ENCODE peak calls at places on chromosomes 7 and 10, in eight cellular contexts. R, C, O, T, S, M, Q and V are unnamed samples.

GRCh38 chr10:78543749-78544446 is 510.2 kb downstream of the RPS24 start:
- DNase-seq in C (no peak), O (peak), T (peak), S (peak), R (no peak), Q (no peak), M (peak), V (peak)

GRCh38 chr10:36163827-36164226 is 521.7 kb upstream of the FZD8 start:
- DNase-seq in T (peak), Q (no peak), R (no peak), S (no peak), M (peak), C (no peak), O (peak), V (no peak)

GRCh38 chr10:116395223-116395985 is 32.2 kb upstream of the PNLIPRP3 start:
- DNase-seq in M (no peak), C (no peak), R (no peak), O (no peak), Q (no peak), T (no peak), S (no peak), V (no peak)

GRCh38 chr10:47051741-47052238 is 140.6 kb downstream of the PTPN20 start:
- DNase-seq in M (no peak), Q (no peak), S (no peak), C (no peak), R (no peak), T (no peak), O (no peak), V (no peak)

GRCh38 chr7:138868711-138869110 is 70.7 kb upstream of the ATP6V0A4 start:
- DNase-seq in Q (no peak), M (no peak), T (no peak), S (no peak), C (no peak), O (no peak), R (no peak), V (no peak)

GRCh38 chr10:86443069-86443468 is 76.5 kb upstream of the GRID1 start:
- DNase-seq in S (no peak), T (peak), R (no peak), C (no peak), Q (no peak), M (peak), O (peak), V (peak)

GRCh38 chr10:63260860-63261251 is 127.7 kb downstream of the NRBF2 start:
- DNase-seq in R (no peak), O (no peak), M (no peak), Q (no peak), S (no peak), C (no peak), T (no peak), V (no peak)

GRCh38 chr7:19020711-19021110 is 96.7 kb downstream of the TWIST1 start:
- DNase-seq in C (no peak), T (peak), M (no peak), S (no peak), O (no peak), Q (no peak), R (no peak), V (no peak)

GRCh38 chr7:47543056-47543455 is 38.9 kb downstream of the TNS3 start:
- DNase-seq in O (no peak), Q (no peak), M (no peak), R (no peak), S (no peak), C (no peak), T (no peak), V (no peak)

GRCh38 chr10:60496181-60496580 is 106.5 kb upstream of the ANK3 start:
- DNase-seq in R (no peak), C (no peak), T (peak), Q (no peak), M (peak), S (no peak), O (peak), V (peak)

GRCh38 chr7:98283127-98283886 is 1.8 kb downstream of the BRI3 start:
- DNase-seq in C (peak), S (peak), R (no peak), T (peak), M (peak), Q (no peak), O (peak), V (peak)

GRCh38 chr7:156554488-156554887 is 86.1 kb upstream of the RNF32 start:
- DNase-seq in C (no peak), R (no peak), M (no peak), Q (no peak), S (peak), O (no peak), T (no peak), V (no peak)

GRCh38 chr10:6108072-6108471 is 19.2 kb downstream of the RBM17 start:
- DNase-seq in S (no peak), T (no peak), M (no peak), Q (no peak), R (no peak), C (no peak), O (no peak), V (no peak)

GRCh38 chr10:122656308-122656705 is 43.3 kb downstream of the C10orf120 start:
- DNase-seq in R (no peak), M (no peak), O (no peak), S (no peak), C (no peak), T (peak), Q (no peak), V (peak)

GRCh38 chr10:13117842-13118783 is 18.1 kb downstream of the OPTN start:
- DNase-seq in C (no peak), Q (no peak), S (no peak), T (no peak), R (no peak), O (no peak), M (no peak), V (no peak)

GRCh38 chr7:156897673-156898072 is 4.7 kb upstream of the LMBR1 start:
- DNase-seq in O (peak), R (no peak), C (no peak), Q (no peak), T (peak), S (no peak), M (no peak), V (no peak)

GRCh38 chr7:149196705-149197171 is 1.4 kb downstream of the ZNF282 start:
- DNase-seq in R (no peak), C (no peak), T (peak), M (peak), S (no peak), Q (peak), O (no peak), V (peak)

GRCh38 chr7:149196151-149196704 is 882 bp downstream of the ZNF282 start:
- DNase-seq in Q (no peak), M (no peak), O (no peak), C (no peak), R (peak), T (no peak), S (no peak), V (no peak)

GRCh38 chr7:149197675-149198074 is 2.3 kb downstream of the ZNF282 start:
- DNase-seq in Q (no peak), R (no peak), M (no peak), S (no peak), C (no peak), T (no peak), O (no peak), V (no peak)

GRCh38 chr7:149194799-149195179 is 557 bp upstream of the ZNF282 start:
- DNase-seq in S (no peak), O (no peak), M (no peak), T (no peak), C (no peak), Q (no peak), R (no peak), V (no peak)

GRCh38 chr7:149195180-149196150 is at the start of gene ZNF282:
- DNase-seq in Q (peak), M (peak), C (peak), T (peak), S (peak), R (peak), O (peak), V (peak)
- TF ChIP-seq CTCF in Q (peak), M (peak), C (peak), T (peak), S (no peak), R (peak), O (peak), V (peak)

GRCh38 chr7:100465702-100466311 is 1.7 kb upstream of the SPACDR start:
- DNase-seq in C (peak), S (peak), O (peak), T (peak), M (peak), Q (peak), R (no peak), V (peak)
- TF ChIP-seq CTCF in C (peak), S (peak), O (peak), T (peak), M (peak), Q (peak), R (peak), V (peak)

DNA sequence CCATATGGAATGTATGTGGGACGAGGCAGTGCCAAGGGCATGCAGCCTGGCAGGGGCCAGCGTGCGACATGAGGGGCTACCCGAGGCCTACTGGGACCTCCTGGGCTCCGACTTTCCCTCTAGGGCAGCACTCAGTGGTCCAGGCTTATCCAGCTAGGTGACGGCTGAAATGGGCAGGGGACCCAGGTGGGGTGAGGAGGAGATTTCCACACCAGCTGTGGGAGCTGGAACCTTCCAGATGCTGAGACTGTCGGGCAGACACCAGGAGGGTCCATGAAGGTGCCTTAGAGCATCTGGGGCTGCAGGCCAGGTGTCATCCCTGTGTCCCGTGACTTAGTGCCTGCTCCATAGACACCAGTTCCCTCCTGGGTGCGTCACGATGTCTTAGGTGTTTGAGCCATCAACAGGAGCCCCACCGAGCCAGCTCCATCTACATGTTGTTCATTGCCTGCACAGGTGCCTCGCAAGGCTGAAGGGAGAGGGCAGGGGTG is 13.4 kb downstream of the ZNF316 start:
- DNase-seq in M (no peak), S (no peak), O (no peak), C (no peak), T (no peak), Q (no peak), R (no peak), V (no peak)
- TF ChIP-seq CTCF in M (no peak), S (no peak), O (no peak), C (no peak), T (no peak), Q (no peak), R (no peak), V (no peak)

DNA sequence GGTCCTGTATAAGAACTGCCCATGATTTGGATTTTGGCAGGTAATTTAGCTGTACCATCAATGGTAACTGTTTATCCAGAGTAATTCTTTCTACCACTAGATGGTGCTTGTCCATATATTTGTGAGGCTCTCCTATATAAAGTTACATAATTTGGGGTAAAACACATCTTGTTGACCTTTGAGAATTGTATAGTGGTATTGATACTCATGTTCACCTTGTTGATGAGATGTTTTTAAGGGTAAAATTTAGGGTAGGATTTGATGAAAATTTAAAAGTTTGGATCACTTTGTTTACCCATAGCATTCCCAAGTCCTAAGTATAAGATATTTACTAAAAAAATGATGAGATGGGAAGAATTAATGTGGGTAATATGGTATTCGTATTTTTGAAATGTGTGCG is 31.6 kb downstream of the ST7 start:
- DNase-seq in T (peak), M (peak), O (peak), Q (no peak), R (no peak), S (no peak), C (no peak), V (peak)
- TF ChIP-seq CTCF in T (peak), M (peak), O (peak), Q (peak), R (peak), S (peak), C (peak), V (peak)

GRCh38 chr10:104122273-104123107 is 519 bp downstream of the SFR1 start:
- DNase-seq in Q (no peak), M (peak), O (peak), R (peak), T (peak), S (no peak), C (no peak), V (no peak)

GRCh38 chr10:104130041-104130440 is 8.1 kb downstream of the SFR1 start:
- DNase-seq in R (no peak), T (peak), Q (no peak), O (peak), S (no peak), C (no peak), M (no peak), V (no peak)

GRCh38 chr10:104123397-104123796 is 1.4 kb downstream of the SFR1 start:
- DNase-seq in R (peak), C (no peak), S (no peak), O (peak), Q (no peak), M (peak), T (peak), V (peak)

GRCh38 chr10:104128214-104128613 is 6.2 kb downstream of the SFR1 start:
- DNase-seq in C (no peak), Q (no peak), M (peak), T (peak), O (peak), S (no peak), R (no peak), V (no peak)

GRCh38 chr10:104127411-104127810 is 5.4 kb downstream of the SFR1 start:
- DNase-seq in S (no peak), Q (peak), O (no peak), T (no peak), R (no peak), C (no peak), M (no peak), V (no peak)
- TF ChIP-seq CTCF in S (no peak), Q (peak), O (peak), T (peak), R (no peak), C (no peak), M (peak), V (no peak)

GRCh38 chr10:102067091-102067916 is 2.2 kb downstream of the HPS6 start:
- DNase-seq in Q (no peak), C (no peak), R (no peak), T (no peak), O (no peak), M (no peak), S (no peak), V (no peak)

GRCh38 chr10:102069066-102069465 is 3.9 kb downstream of the HPS6 start:
- DNase-seq in C (no peak), S (no peak), O (no peak), Q (no peak), R (no peak), T (no peak), M (no peak), V (no peak)

GRCh38 chr10:102068216-102068615 is 3.1 kb downstream of the HPS6 start:
- DNase-seq in R (no peak), C (no peak), M (peak), Q (peak), S (no peak), T (peak), O (peak), V (peak)

DNA sequence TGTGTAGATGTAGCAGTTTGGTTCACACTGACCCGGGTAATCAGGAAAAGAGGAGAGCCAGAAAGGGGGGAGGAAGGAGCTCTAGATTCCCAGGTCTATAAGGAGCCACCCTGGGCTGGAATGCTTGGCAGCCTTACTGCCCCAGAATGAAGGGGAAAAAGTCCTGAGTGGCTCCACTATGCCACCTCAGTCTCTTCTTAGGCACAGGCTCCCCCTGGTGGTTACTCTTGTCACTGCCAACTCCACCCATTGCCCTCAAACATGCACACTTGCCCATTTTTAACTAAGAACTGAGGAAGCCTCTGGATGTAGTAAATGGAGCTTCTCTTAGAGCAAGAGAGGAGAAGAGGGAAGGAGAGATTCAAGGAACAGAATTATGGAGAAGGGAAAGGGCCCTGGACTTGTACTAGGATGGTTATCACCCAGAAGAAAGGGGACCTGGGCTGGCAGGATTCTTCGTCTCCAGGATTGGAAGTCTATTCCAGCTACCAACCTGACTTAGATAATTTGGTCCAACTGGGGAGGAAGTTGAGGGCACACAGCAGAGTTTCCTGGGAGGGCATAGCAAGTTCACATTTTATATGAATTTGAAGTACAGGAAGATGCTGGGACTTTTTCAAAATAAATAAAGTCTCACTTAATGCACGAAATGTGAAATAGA is 7.8 kb downstream of the HPS6 start:
- DNase-seq in C (peak), O (peak), R (peak), S (peak), Q (peak), T (peak), M (peak), V (peak)
- TF ChIP-seq CTCF in C (peak), O (peak), R (peak), S (peak), Q (peak), T (peak), M (peak), V (peak)

GRCh38 chr10:80700252-80700651 is 162.6 kb downstream of the SH2D4B start:
- DNase-seq in T (no peak), O (no peak), C (no peak), M (no peak), Q (no peak), R (no peak), S (no peak), V (no peak)

GRCh38 chr10:80699602-80700039 is 161.9 kb downstream of the SH2D4B start:
- DNase-seq in T (peak), C (peak), M (peak), Q (peak), O (peak), R (peak), S (peak), V (peak)

GRCh38 chr10:80697926-80698325 is 160.2 kb downstream of the SH2D4B start:
- DNase-seq in O (no peak), T (no peak), C (no peak), S (no peak), Q (no peak), M (no peak), R (no peak), V (no peak)

GRCh38 chr10:80690434-80690833 is 152.7 kb downstream of the SH2D4B start:
- DNase-seq in M (no peak), Q (no peak), S (no peak), O (no peak), T (no peak), C (no peak), R (no peak), V (no peak)

GRCh38 chr10:80694930-80695329 is 157.2 kb downstream of the SH2D4B start:
- DNase-seq in S (no peak), R (no peak), Q (no peak), T (no peak), M (no peak), O (no peak), C (no peak), V (no peak)
- TF ChIP-seq CTCF in S (no peak), R (no peak), Q (no peak), T (no peak), M (no peak), O (no peak), C (no peak), V (no peak)